ENCODE peak calls at places on chromosomes 4 and X, in seven cellular contexts. A, T, M, B, N, R and Z are unnamed samples.

GRCh38 chrX:153585827-153586226 is 13.1 kb downstream of the CCNQ start:
- DNase-seq in A (no peak), T (no peak), M (no peak), B (no peak), N (no peak), R (no peak), Z (no peak)

GRCh38 chrX:40064055-40064597 is 33.6 kb downstream of the BCOR start:
- DNase-seq in A (no peak), T (no peak), M (no peak), B (no peak), N (no peak), R (no peak), Z (no peak)

GRCh38 chr4:153962311-153963039 is 173.6 kb upstream of the SFRP2 start:
- DNase-seq in A (no peak), T (no peak), M (no peak), B (no peak), N (no peak), R (no peak), Z (no peak)

GRCh38 chrX:12965390-12965940 is 9.4 kb upstream of the TMSB4X start:
- DNase-seq in A (no peak), T (no peak), M (no peak), B (no peak), N (no peak), R (no peak), Z (no peak)

GRCh38 chr4:169108303-169108702 is 98.2 kb upstream of the CBR4 start:
- DNase-seq in A (no peak), T (no peak), M (no peak), B (no peak), N (no peak), R (no peak), Z (no peak)

GRCh38 chr4:138196153-138196552 is 46.0 kb downstream of the SLC7A11 start:
- DNase-seq in A (no peak), T (no peak), M (no peak), B (no peak), N (no peak), R (no peak), Z (no peak)

GRCh38 chrX:19775830-19776498 is 111.4 kb downstream of the SH3KBP1 start:
- DNase-seq in A (no peak), T (no peak), M (no peak), B (no peak), N (no peak), R (no peak), Z (no peak)

GRCh38 chr4:173252024-173252935 is 81.9 kb downstream of the HMGB2 start:
- DNase-seq in A (peak), T (no peak), M (no peak), B (peak), N (no peak), R (no peak), Z (no peak)

GRCh38 chr4:955161-955921 is 18.0 kb downstream of the DGKQ start:
- DNase-seq in A (no peak), T (peak), M (peak), B (no peak), N (peak), R (no peak), Z (no peak)

GRCh38 chrX:54473993-54474859 is 21.8 kb downstream of the FGD1 start:
- DNase-seq in A (no peak), T (no peak), M (no peak), B (no peak), N (no peak), R (no peak), Z (no peak)

GRCh38 chrX:75061701-75062100 is 94.4 kb downstream of the ABCB7 start:
- DNase-seq in A (no peak), T (no peak), M (no peak), B (no peak), N (no peak), R (no peak), Z (no peak)

GRCh38 chrX:68912113-68912980 is 83.5 kb downstream of the EFNB1 start:
- DNase-seq in A (no peak), T (no peak), M (no peak), B (no peak), N (no peak), R (peak), Z (no peak)

GRCh38 chrX:91414710-91415109 is 19.9 kb upstream of the PABPC5 start:
- DNase-seq in A (no peak), T (no peak), M (no peak), B (no peak), N (no peak), R (no peak), Z (no peak)

GRCh38 chrX:30489323-30489722 is 88.2 kb downstream of the TASL start:
- DNase-seq in A (peak), T (no peak), M (no peak), B (no peak), N (no peak), R (no peak), Z (no peak)

GRCh38 chrX:39852496-39852895 is 245.3 kb downstream of the BCOR start:
- DNase-seq in A (no peak), T (no peak), M (no peak), B (no peak), N (no peak), R (no peak), Z (no peak)

GRCh38 chrX:129678176-129678880 is 23.6 kb upstream of the APLN start:
- DNase-seq in A (no peak), T (no peak), M (no peak), B (no peak), N (peak), R (no peak), Z (no peak)

GRCh38 chrX:118560380-118560932 is 64.8 kb downstream of the DOCK11 start:
- DNase-seq in A (no peak), T (no peak), M (no peak), B (no peak), N (no peak), R (no peak), Z (no peak)

GRCh38 chrX:83521905-83522304 is 13.8 kb downstream of the POU3F4 start:
- DNase-seq in A (no peak), T (no peak), M (no peak), B (no peak), N (no peak), R (no peak), Z (no peak)

GRCh38 chr4:3518511-3518880 is 13.7 kb downstream of the LRPAP1 start:
- DNase-seq in A (no peak), T (no peak), M (no peak), B (no peak), N (peak), R (no peak), Z (no peak)

GRCh38 chrX:104432321-104432720 is 133.7 kb upstream of the IL1RAPL2 start:
- DNase-seq in A (no peak), T (no peak), M (no peak), B (no peak), N (no peak), R (no peak), Z (no peak)

GRCh38 chrX:39052751-39053150 is 251.5 kb downstream of the MID1IP1 start:
- DNase-seq in A (no peak), T (no peak), M (no peak), B (no peak), N (no peak), R (no peak), Z (no peak)

GRCh38 chrX:154123241-154124219 is 20.5 kb upstream of the OPN1LW start:
- DNase-seq in A (no peak), T (no peak), M (no peak), B (no peak), N (peak), R (no peak), Z (no peak)

GRCh38 chrX:115689931-115690330 is 129.0 kb downstream of the PLS3 start:
- DNase-seq in A (no peak), T (no peak), M (no peak), B (no peak), N (no peak), R (no peak), Z (no peak)

GRCh38 chrX:134734343-134735001 is 76.2 kb upstream of the PLAC1 start:
- DNase-seq in A (no peak), T (no peak), M (no peak), B (no peak), N (no peak), R (no peak), Z (no peak)

GRCh38 chr4:158051401-158052235 is 121.2 kb downstream of the GASK1B start:
- DNase-seq in A (no peak), T (no peak), M (no peak), B (no peak), N (no peak), R (no peak), Z (no peak)

GRCh38 chr4:7307391-7308099 is 115.2 kb downstream of the SORCS2 start:
- DNase-seq in A (no peak), T (no peak), M (no peak), B (no peak), N (no peak), R (no peak), Z (no peak)

DNA sequence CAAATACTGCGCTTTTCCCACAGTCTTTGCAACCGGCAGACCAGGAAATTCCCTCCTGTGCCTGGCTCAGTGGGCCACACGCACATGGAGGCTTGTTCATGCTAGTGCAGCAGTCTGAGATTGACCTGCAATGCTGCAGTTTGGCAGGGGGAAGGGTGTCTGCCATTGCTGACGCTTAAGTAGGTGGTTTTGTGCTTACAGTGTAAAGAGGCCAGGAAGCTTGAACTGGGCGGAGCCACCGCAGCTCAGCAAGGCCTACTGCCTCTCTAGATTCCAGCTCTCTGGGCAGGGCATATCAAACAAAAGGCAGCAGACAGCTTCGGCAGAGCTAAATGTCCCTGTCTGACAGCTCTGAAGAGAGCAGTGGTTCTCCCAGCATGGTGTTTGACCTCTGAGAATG is 390.5 kb upstream of the TECRL start:
- DNase-seq in A (no peak), T (no peak), M (no peak), B (no peak), N (no peak), R (no peak), Z (no peak)
- TF ChIP-seq POLR2AphosphoS5 in A (no peak), T (no peak), M (no peak), B (no peak), N (no peak), R (no peak), Z (no peak)

GRCh38 chr4:147755567-147756295 is 23.8 kb downstream of the ARHGAP10 start:
- DNase-seq in A (no peak), T (no peak), M (no peak), B (no peak), N (no peak), R (no peak), Z (no peak)

GRCh38 chr4:147749811-147750321 is 18.0 kb downstream of the ARHGAP10 start:
- DNase-seq in A (no peak), T (no peak), M (no peak), B (no peak), N (no peak), R (no peak), Z (no peak)

GRCh38 chr4:147753047-147753446 is 21.2 kb downstream of the ARHGAP10 start:
- DNase-seq in A (no peak), T (no peak), M (no peak), B (no peak), N (no peak), R (no peak), Z (no peak)

GRCh38 chr4:147756417-147756816 is 24.5 kb downstream of the ARHGAP10 start:
- DNase-seq in A (no peak), T (no peak), M (no peak), B (no peak), N (no peak), R (no peak), Z (no peak)

DNA sequence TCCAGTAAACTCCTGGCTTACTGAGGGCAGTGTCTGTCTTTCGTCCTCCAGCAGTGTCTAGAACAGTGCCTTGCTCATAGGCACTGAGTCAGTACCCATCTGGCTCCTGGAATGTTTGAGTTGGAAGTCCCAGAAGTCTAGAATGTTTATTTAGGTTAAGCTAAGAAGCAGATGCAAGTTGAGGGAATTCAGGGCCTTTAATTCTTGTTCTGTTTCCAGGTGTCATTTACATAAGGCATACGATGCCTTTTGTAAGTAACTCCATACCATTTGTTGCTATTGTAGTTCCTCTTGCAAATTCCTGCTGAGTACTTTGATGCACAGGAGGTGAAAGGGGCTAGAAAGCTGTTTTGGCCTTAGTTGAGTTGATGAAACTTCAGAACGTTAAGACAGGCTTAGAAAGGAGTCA is 22.2 kb downstream of the ARHGAP10 start:
- DNase-seq in A (no peak), T (no peak), M (no peak), B (no peak), N (no peak), R (no peak), Z (no peak)
- TF ChIP-seq POLR2AphosphoS5 in A (no peak), T (no peak), M (no peak), B (no peak), N (no peak), R (no peak), Z (no peak)

DNA sequence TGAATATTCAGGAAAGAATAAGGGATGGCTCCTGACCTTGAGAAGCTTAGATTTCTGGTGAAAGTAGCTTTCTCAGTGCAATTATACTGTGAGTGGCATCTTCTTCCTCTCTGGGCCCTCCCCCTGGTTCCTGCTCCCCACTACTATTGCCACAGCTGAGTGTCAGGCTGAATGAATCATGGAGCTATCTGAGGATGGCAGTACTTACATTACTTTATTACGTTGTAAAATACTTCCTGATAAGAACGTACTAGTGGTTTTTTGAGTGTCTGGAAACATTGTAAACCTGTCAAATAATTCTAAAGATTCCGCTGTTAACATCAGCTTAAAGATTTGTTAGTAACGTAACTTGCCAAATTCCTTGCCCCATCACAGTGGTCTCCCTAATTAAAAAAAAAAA is 36.2 kb downstream of the ARHGAP10 start:
- DNase-seq in A (no peak), T (no peak), M (no peak), B (no peak), N (no peak), R (no peak), Z (no peak)
- TF ChIP-seq POLR2AphosphoS5 in A (no peak), T (no peak), M (no peak), B (peak), N (no peak), R (no peak), Z (no peak)

GRCh38 chr4:165207431-165208321 is at the start of gene KLHL2:
- DNase-seq in A (no peak), T (peak), M (peak), B (peak), N (peak), R (peak), Z (no peak)
- TF ChIP-seq POLR2AphosphoS5 in A (peak), T (no peak), M (no peak), B (no peak), N (peak), R (peak), Z (peak)

GRCh38 chr4:41060352-41061318 is 153.7 kb downstream of the APBB2 start:
- DNase-seq in A (no peak), T (no peak), M (no peak), B (peak), N (no peak), R (no peak), Z (no peak)
- TF ChIP-seq POLR2AphosphoS5 in A (no peak), T (no peak), M (peak), B (peak), N (no peak), R (no peak), Z (peak)

GRCh38 chr4:150216725-150217124 is 138.5 kb downstream of the DCLK2 start:
- DNase-seq in A (no peak), T (no peak), M (no peak), B (no peak), N (no peak), R (no peak), Z (no peak)

GRCh38 chr4:150215601-150216000 is 137.4 kb downstream of the DCLK2 start:
- DNase-seq in A (no peak), T (no peak), M (no peak), B (no peak), N (no peak), R (no peak), Z (no peak)

GRCh38 chr4:150218447-150218846 is 140.2 kb downstream of the DCLK2 start:
- DNase-seq in A (no peak), T (no peak), M (no peak), B (no peak), N (no peak), R (no peak), Z (no peak)

GRCh38 chr4:150217804-150218203 is 139.6 kb downstream of the DCLK2 start:
- DNase-seq in A (no peak), T (no peak), M (no peak), B (no peak), N (no peak), R (no peak), Z (no peak)

GRCh38 chr4:150217192-150217591 is 138.9 kb downstream of the DCLK2 start:
- DNase-seq in A (no peak), T (no peak), M (no peak), B (no peak), N (no peak), R (no peak), Z (no peak)
- TF ChIP-seq POLR2AphosphoS5 in A (no peak), T (no peak), M (no peak), B (no peak), N (no peak), R (no peak), Z (no peak)